ENCODE peak calls at places on chromosomes 3 and 15, in six cellular contexts. B is tibial artery, D is foreskin fibroblast, Z is NCI-H1092, N is neuronal stem cell, R is non-pigmented ciliary epithelial cell. O is an unnamed sample.

GRCh38 chr15:60326343-60326742 is 71.4 kb downstream of the ANXA2 start:
- DNase-seq in B (no peak), D (no peak), Z (no peak), N (no peak), R (no peak), O (no peak)

GRCh38 chr3:153162513-153163348 is 705 bp downstream of the RAP2B start:
- DNase-seq in B (peak), D (no peak), Z (no peak), N (peak), R (no peak), O (no peak)

GRCh38 chr15:40054746-40055575 is 16.0 kb upstream of the SRP14 start:
- DNase-seq in B (no peak), D (peak), Z (peak), N (no peak), R (no peak), O (no peak)

GRCh38 chr15:45169608-45170480 is 17.9 kb downstream of the SHF start:
- DNase-seq in B (no peak), D (no peak), Z (peak), N (no peak), R (no peak), O (no peak)

GRCh38 chr15:61063875-61064320 is 165.2 kb downstream of the RORA start:
- DNase-seq in B (no peak), D (no peak), Z (no peak), N (no peak), R (no peak), O (no peak)

GRCh38 chr15:74500401-74500800 is 39.4 kb upstream of the UBL7 start:
- DNase-seq in B (no peak), D (no peak), Z (no peak), N (no peak), R (no peak), O (no peak)

GRCh38 chr15:99955532-99955931 is 222.3 kb upstream of the LYSMD4 start:
- DNase-seq in B (no peak), D (no peak), Z (no peak), N (no peak), R (no peak), O (no peak)

GRCh38 chr3:195692361-195692700 is 28.4 kb upstream of the MUC20 start:
- DNase-seq in B (no peak), D (no peak), Z (no peak), N (no peak), R (no peak), O (no peak)

GRCh38 chr3:104101736-104102135 is 1265.0 kb upstream of the ALCAM start:
- DNase-seq in B (no peak), D (no peak), Z (no peak), N (no peak), R (peak), O (no peak)

GRCh38 chr15:75532413-75533250 is 46.5 kb downstream of the PTPN9 start:
- DNase-seq in B (peak), D (peak), Z (no peak), N (peak), R (peak), O (peak)

GRCh38 chr3:25235471-25235870 is 192.6 kb upstream of the RARB start:
- DNase-seq in B (no peak), D (no peak), Z (no peak), N (no peak), R (peak), O (no peak)

GRCh38 chr3:17765819-17766472 is 23.5 kb upstream of the TBC1D5 start:
- DNase-seq in B (no peak), D (no peak), Z (no peak), N (no peak), R (no peak), O (no peak)

GRCh38 chr3:74883690-74884089 is 269.2 kb upstream of the CNTN3 start:
- DNase-seq in B (no peak), D (peak), Z (no peak), N (no peak), R (no peak), O (no peak)

GRCh38 chr3:195443391-195443989 is 670 bp upstream of the ACAP2 start:
- DNase-seq in B (no peak), D (no peak), Z (no peak), N (no peak), R (no peak), O (no peak)

GRCh38 chr15:41990691-41991090 is 18.3 kb upstream of the EHD4 start:
- DNase-seq in B (no peak), D (no peak), Z (no peak), N (no peak), R (no peak), O (no peak)

GRCh38 chr3:134552776-134553175 is 66.9 kb downstream of the CEP63 start:
- DNase-seq in B (no peak), D (peak), Z (no peak), N (no peak), R (no peak), O (no peak)

GRCh38 chr15:35054380-35054779 is 30.7 kb downstream of the NANOGP8 start:
- DNase-seq in B (no peak), D (no peak), Z (no peak), N (no peak), R (no peak), O (no peak)

GRCh38 chr3:126319701-126320295 is 37.4 kb downstream of the KLF15 start:
- DNase-seq in B (peak), D (no peak), Z (no peak), N (no peak), R (no peak), O (no peak)

GRCh38 chr3:129101370-129102138 is 20.1 kb downstream of the RAB43 start:
- DNase-seq in B (no peak), D (no peak), Z (no peak), N (no peak), R (no peak), O (no peak)

GRCh38 chr3:4985330-4986174 is 6.3 kb downstream of the BHLHE40 start:
- DNase-seq in B (no peak), D (no peak), Z (no peak), N (no peak), R (no peak), O (no peak)

GRCh38 chr3:8848696-8849131 is 79.3 kb upstream of the OXTR start:
- DNase-seq in B (no peak), D (peak), Z (no peak), N (no peak), R (peak), O (no peak)

GRCh38 chr15:70351941-70352774 is 254.4 kb upstream of the TLE3 start:
- DNase-seq in B (no peak), D (no peak), Z (no peak), N (no peak), R (no peak), O (no peak)